ENCODE peak calls at places on chromosome 3, in ten cellular contexts. W is stimulated activated naive B cell treated with anti-CD40 and anti-IgM and Interleukin-4, amounts not matched to agents 10 μg/mL and 1 μg/mL and 100 μg/mL, for 72 hours; H is MCF 10A; T is activated CD8-positive, alpha-beta memory T cell treated with anti-CD3 and anti-CD28 coated beads for 24 hours; Z is neural crest cell; P is T-helper 1 cell; C is iris pigment epithelial cell; M is HuH-7.5; B is left ventricle myocardium inferior; G is MV-4-11. U is an unnamed sample.

GRCh38 chr3:24145981-24146822 is 201.1 kb downstream of the NR1D2 start:
- DNase-seq in W (no peak), H (peak; percentile 76), T (no peak), Z (no peak), P (no peak), C (peak; percentile 96), M (peak; percentile 25), B (no peak), G (no peak), U (no peak)

GRCh38 chr3:24042879-24043567 is 97.9 kb downstream of the NR1D2 start:
- DNase-seq in W (no peak), H (no peak), T (no peak), Z (no peak), P (no peak), C (peak; percentile 1), M (no peak), B (no peak), G (no peak), U (no peak)

GRCh38 chr3:94098487-94098886 is 35.6 kb downstream of the NSUN3 start:
- DNase-seq in W (no peak), H (peak; percentile 22), T (no peak), Z (no peak), P (no peak), C (peak; percentile 68), M (no peak), B (no peak), G (peak; percentile 68), U (no peak)

GRCh38 chr3:149091983-149092382 is 5.7 kb upstream of the HLTF start:
- DNase-seq in W (no peak), H (no peak), T (no peak), Z (no peak), P (no peak), C (no peak), M (no peak), B (no peak), G (no peak), U (no peak)

GRCh38 chr3:127740136-127740915 is 67.6 kb downstream of the ABTB1 start:
- DNase-seq in W (no peak), H (no peak), T (no peak), Z (no peak), P (no peak), C (no peak), M (no peak), B (no peak), G (no peak), U (no peak)

GRCh38 chr3:119660474-119661150 is at the start of gene POPDC2:
- DNase-seq in W (no peak), H (no peak), T (no peak), Z (no peak), P (no peak), C (no peak), M (no peak), B (peak; percentile 32), G (no peak), U (no peak)

GRCh38 chr3:129556890-129557736 is 14.1 kb downstream of the H1-8 start:
- DNase-seq in W (no peak), H (no peak), T (no peak), Z (no peak), P (no peak), C (no peak), M (no peak), B (peak; percentile 49), G (no peak), U (no peak)

GRCh38 chr3:122577409-122578028 is at the start of gene PARP15:
- DNase-seq in W (peak; percentile 41), H (no peak), T (peak; percentile 80), Z (no peak), P (peak; percentile 66), C (no peak), M (no peak), B (no peak), G (peak; percentile 27), U (peak; percentile 51)

U was measured in lower lobe of right lung.